ENCODE peak calls at places on chromosomes 12 and 14, in six cellular contexts. Q, Y, B, J, U and F are unnamed samples.

GRCh38 chr12:115437061-115437567 is 753.1 kb upstream of the TBX3 start:
- DNase-seq in Q (no peak), Y (peak), B (no peak), J (no peak), U (no peak), F (no peak)

GRCh38 chr14:25049559-25050493 is at the start of gene STXBP6:
- DNase-seq in Q (no peak), Y (peak), B (peak), J (no peak), U (no peak), F (no peak)

GRCh38 chr14:77761205-77761931 is 412 bp upstream of the SNW1 start:
- DNase-seq in Q (no peak), Y (peak), B (peak), J (no peak), U (no peak), F (peak)

GRCh38 chr12:53252349-53252916 is 15.7 kb upstream of the ESPL1 start:
- DNase-seq in Q (no peak), Y (no peak), B (no peak), J (no peak), U (no peak), F (no peak)

GRCh38 chr12:124939428-124940142 is 25.1 kb upstream of the UBC start:
- DNase-seq in Q (peak), Y (peak), B (peak), J (peak), U (peak), F (peak)

GRCh38 chr12:53115112-53115890 is 12.0 kb downstream of the SOAT2 start:
- DNase-seq in Q (no peak), Y (no peak), B (no peak), J (no peak), U (no peak), F (no peak)

GRCh38 chr14:95774265-95775160 is 60.6 kb upstream of the TCL1A start:
- DNase-seq in Q (peak), Y (peak), B (peak), J (no peak), U (peak), F (no peak)

GRCh38 chr14:47194051-47194450 is 481.4 kb downstream of the MDGA2 start:
- DNase-seq in Q (no peak), Y (peak), B (peak), J (no peak), U (no peak), F (no peak)

GRCh38 chr12:108381793-108382436 is 42.8 kb upstream of the CMKLR1 start:
- DNase-seq in Q (no peak), Y (peak), B (no peak), J (no peak), U (no peak), F (no peak)

GRCh38 chr12:22409071-22409951 is 74.8 kb upstream of the ST8SIA1 start:
- DNase-seq in Q (peak), Y (peak), B (no peak), J (peak), U (no peak), F (no peak)

GRCh38 chr14:60732840-60733483 is 1.6 kb upstream of the MNAT1 start:
- DNase-seq in Q (no peak), Y (no peak), B (no peak), J (no peak), U (no peak), F (no peak)

GRCh38 chr14:20714593-20715250 is 26.2 kb downstream of the ANG start:
- DNase-seq in Q (no peak), Y (peak), B (peak), J (no peak), U (no peak), F (peak)

GRCh38 chr14:72495668-72496067 is 398.2 kb downstream of the DPF3 start:
- DNase-seq in Q (no peak), Y (peak), B (no peak), J (no peak), U (no peak), F (no peak)

GRCh38 chr14:26794731-26795130 is 196.9 kb upstream of the NOVA1 start:
- DNase-seq in Q (no peak), Y (peak), B (no peak), J (no peak), U (no peak), F (no peak)

GRCh38 chr14:101494826-101495225 is 66.5 kb upstream of the DIO3 start:
- DNase-seq in Q (no peak), Y (no peak), B (no peak), J (no peak), U (no peak), F (no peak)

GRCh38 chr14:26522985-26523384 is 74.8 kb downstream of the NOVA1 start:
- DNase-seq in Q (no peak), Y (peak), B (peak), J (no peak), U (no peak), F (no peak)

GRCh38 chr12:42590324-42590934 is 883 bp upstream of the PRICKLE1 start:
- DNase-seq in Q (no peak), Y (no peak), B (no peak), J (no peak), U (no peak), F (peak)